ENCODE peak calls at places on chromosomes 16 and 17, in four cellular contexts. One of them, this sample, is unnamed.

GRCh38 chr17:38341035-38341721 is 2.6 kb downstream of the GPR179 start:
- DNase-seq in GM12878: no peak
- DNase-seq in HL-60: no peak
- DNase-seq in K562: no peak
- DNase-seq in this sample: no peak

GRCh38 chr17:75601057-75601987 is 13.7 kb downstream of the MYO15B start:
- DNase-seq in HL-60: no peak
- DNase-seq in K562: peak
- DNase-seq in GM12878: no peak
- DNase-seq in this sample: peak

GRCh38 chr16:89174877-89175276 is 3.3 kb downstream of the CDH15 start:
- DNase-seq in HL-60: no peak
- DNase-seq in GM12878: no peak
- DNase-seq in K562: no peak
- DNase-seq in this sample: no peak

GRCh38 chr17:58320163-58320558 is 8.4 kb downstream of the TSPOAP1 start:
- DNase-seq in HL-60: no peak
- DNase-seq in GM12878: no peak
- DNase-seq in K562: no peak
- DNase-seq in this sample: no peak

GRCh38 chr17:16304832-16305231 is 48.4 kb downstream of the CENPV start:
- DNase-seq in GM12878: no peak
- DNase-seq in K562: no peak
- DNase-seq in HL-60: no peak
- DNase-seq in this sample: no peak

GRCh38 chr17:4444782-4445473 is 11.2 kb downstream of the SPNS3 start:
- DNase-seq in GM12878: no peak
- DNase-seq in K562: no peak
- DNase-seq in HL-60: no peak
- DNase-seq in this sample: no peak

GRCh38 chr17:72977768-72978417 is 114.6 kb downstream of the SLC39A11 start:
- DNase-seq in HL-60: peak
- DNase-seq in GM12878: no peak
- DNase-seq in K562: peak
- DNase-seq in this sample: no peak

GRCh38 chr17:41016578-41017215 is 7.8 kb upstream of the KRTAP3-1 start:
- DNase-seq in GM12878: no peak
- DNase-seq in K562: no peak
- DNase-seq in HL-60: no peak
- DNase-seq in this sample: no peak

GRCh38 chr16:55323637-55324490 is at the start of gene IRX6:
- DNase-seq in GM12878: no peak
- DNase-seq in K562: peak
- DNase-seq in HL-60: no peak
- DNase-seq in this sample: no peak

GRCh38 chr16:78829280-78829679 is 729.8 kb downstream of the WWOX start:
- DNase-seq in GM12878: no peak
- DNase-seq in HL-60: no peak
- DNase-seq in K562: no peak
- DNase-seq in this sample: no peak

GRCh38 chr16:57618306-57619132 is 9.9 kb upstream of the ADGRG1 start:
- DNase-seq in K562: no peak
- DNase-seq in HL-60: no peak
- DNase-seq in GM12878: no peak
- DNase-seq in this sample: no peak

GRCh38 chr17:33021731-33022408 is 30.2 kb downstream of the SPACA3 start:
- DNase-seq in K562: no peak
- DNase-seq in GM12878: no peak
- DNase-seq in HL-60: no peak
- DNase-seq in this sample: no peak

GRCh38 chr16:30567991-30568638 is 3.4 kb downstream of the ZNF688 start:
- DNase-seq in HL-60: peak
- DNase-seq in GM12878: peak
- DNase-seq in K562: no peak
- DNase-seq in this sample: no peak

GRCh38 chr17:1076299-1076981 is 79.5 kb downstream of the TIMM22 start:
- DNase-seq in GM12878: no peak
- DNase-seq in HL-60: no peak
- DNase-seq in K562: no peak
- DNase-seq in this sample: no peak

GRCh38 chr17:4519361-4519788 is 20.7 kb downstream of the SPNS2 start:
- DNase-seq in HL-60: no peak
- DNase-seq in GM12878: no peak
- DNase-seq in K562: no peak
- DNase-seq in this sample: no peak

GRCh38 chr17:17900615-17901520 is 64.1 kb upstream of the SREBF1 start:
- DNase-seq in HL-60: no peak
- DNase-seq in K562: no peak
- DNase-seq in GM12878: no peak
- DNase-seq in this sample: no peak

GRCh38 chr17:42438600-42439567 is 15.8 kb upstream of the CAVIN1 start:
- DNase-seq in K562: no peak
- DNase-seq in HL-60: no peak
- DNase-seq in GM12878: no peak
- DNase-seq in this sample: no peak

GRCh38 chr17:31571124-31571892 is 179.8 kb downstream of the RAB11FIP4 start:
- DNase-seq in GM12878: no peak
- DNase-seq in HL-60: no peak
- DNase-seq in K562: no peak
- DNase-seq in this sample: no peak

GRCh38 chr17:17872468-17873345 is 35.9 kb upstream of the SREBF1 start:
- DNase-seq in HL-60: no peak
- DNase-seq in GM12878: no peak
- DNase-seq in K562: no peak
- DNase-seq in this sample: no peak

GRCh38 chr16:1677339-1677738 is 740 bp upstream of the JPT2 start:
- DNase-seq in GM12878: no peak
- DNase-seq in HL-60: no peak
- DNase-seq in K562: no peak
- DNase-seq in this sample: no peak

GRCh38 chr16:12311887-12312286 is 335.4 kb downstream of the SNX29 start:
- DNase-seq in GM12878: no peak
- DNase-seq in K562: no peak
- DNase-seq in HL-60: peak
- DNase-seq in this sample: no peak

GRCh38 chr16:70700101-70701020 is 14.5 kb upstream of the MTSS2 start:
- DNase-seq in K562: no peak
- DNase-seq in HL-60: no peak
- DNase-seq in GM12878: no peak
- DNase-seq in this sample: no peak

GRCh38 chr17:15343749-15344148 is 2.4 kb upstream of the TEKT3 start:
- DNase-seq in GM12878: no peak
- DNase-seq in K562: no peak
- DNase-seq in HL-60: no peak
- DNase-seq in this sample: no peak

GRCh38 chr16:30842971-30843370 is 50.9 kb downstream of the BCL7C start:
- DNase-seq in GM12878: no peak
- DNase-seq in K562: no peak
- DNase-seq in HL-60: no peak
- DNase-seq in this sample: no peak

GRCh38 chr17:57294629-57295501 is 38.5 kb downstream of the MSI2 start:
- DNase-seq in GM12878: no peak
- DNase-seq in K562: peak
- DNase-seq in HL-60: no peak
- DNase-seq in this sample: no peak

GRCh38 chr17:59371426-59372099 is 40.1 kb downstream of the YPEL2 start:
- DNase-seq in K562: no peak
- DNase-seq in GM12878: no peak
- DNase-seq in HL-60: no peak
- DNase-seq in this sample: no peak

GRCh38 chr17:43384476-43384862 is 14.3 kb upstream of the ARL4D start:
- DNase-seq in GM12878: no peak
- DNase-seq in HL-60: no peak
- DNase-seq in K562: no peak
- DNase-seq in this sample: no peak

GRCh38 chr16:78227855-78228254 is 128.4 kb downstream of the WWOX start:
- DNase-seq in K562: no peak
- DNase-seq in HL-60: no peak
- DNase-seq in GM12878: no peak
- DNase-seq in this sample: no peak

GRCh38 chr17:37490638-37491614 is 1.2 kb downstream of the DUSP14 start:
- DNase-seq in HL-60: peak
- DNase-seq in GM12878: no peak
- DNase-seq in K562: peak
- DNase-seq in this sample: no peak

GRCh38 chr17:47066095-47066494 is 87.0 kb upstream of the RPRML start:
- DNase-seq in K562: peak
- DNase-seq in GM12878: no peak
- DNase-seq in HL-60: no peak
- DNase-seq in this sample: no peak

GRCh38 chr16:17266606-17267313 is 204.0 kb downstream of the XYLT1 start:
- DNase-seq in HL-60: no peak
- DNase-seq in K562: no peak
- DNase-seq in GM12878: no peak
- DNase-seq in this sample: no peak

GRCh38 chr17:13619462-13619861 is 17.7 kb upstream of the HS3ST3A1 start:
- DNase-seq in GM12878: no peak
- DNase-seq in HL-60: no peak
- DNase-seq in K562: no peak
- DNase-seq in this sample: no peak

GRCh38 chr17:31550389-31551056 is 159.0 kb downstream of the RAB11FIP4 start:
- DNase-seq in HL-60: no peak
- DNase-seq in K562: no peak
- DNase-seq in GM12878: no peak
- DNase-seq in this sample: no peak

GRCh38 chr16:1993731-1994131 is 4.0 kb downstream of the SYNGR3 start:
- DNase-seq in K562: no peak
- DNase-seq in GM12878: no peak
- DNase-seq in HL-60: no peak
- DNase-seq in this sample: no peak

GRCh38 chr17:32386844-32387243 is 36.9 kb downstream of the ZNF207 start:
- DNase-seq in K562: no peak
- DNase-seq in GM12878: no peak
- DNase-seq in HL-60: no peak
- DNase-seq in this sample: no peak

GRCh38 chr17:27415090-27415795 is 41.0 kb upstream of the KSR1 start:
- DNase-seq in HL-60: no peak
- DNase-seq in GM12878: no peak
- DNase-seq in K562: peak
- DNase-seq in this sample: no peak

GRCh38 chr17:37516131-37516561 is 26.5 kb downstream of the DUSP14 start:
- DNase-seq in HL-60: no peak
- DNase-seq in GM12878: no peak
- DNase-seq in K562: no peak
- DNase-seq in this sample: no peak

GRCh38 chr17:74567397-74567796 is at the start of gene CD300H:
- DNase-seq in K562: no peak
- DNase-seq in HL-60: no peak
- DNase-seq in GM12878: no peak
- DNase-seq in this sample: no peak
- TF ChIP-seq SPI1 in K562: no peak
- TF ChIP-seq SPI1 in HL-60: peak
- TF ChIP-seq SPI1 in GM12878: no peak
- TF ChIP-seq SPI1 in this sample: no peak

GRCh38 chr16:50591800-50592771 is 43.9 kb downstream of the NKD1 start:
- DNase-seq in K562: no peak
- DNase-seq in GM12878: no peak
- DNase-seq in HL-60: no peak
- DNase-seq in this sample: no peak
- TF ChIP-seq SPI1 in K562: no peak
- TF ChIP-seq SPI1 in GM12878: no peak
- TF ChIP-seq SPI1 in HL-60: no peak
- TF ChIP-seq SPI1 in this sample: no peak

DNA sequence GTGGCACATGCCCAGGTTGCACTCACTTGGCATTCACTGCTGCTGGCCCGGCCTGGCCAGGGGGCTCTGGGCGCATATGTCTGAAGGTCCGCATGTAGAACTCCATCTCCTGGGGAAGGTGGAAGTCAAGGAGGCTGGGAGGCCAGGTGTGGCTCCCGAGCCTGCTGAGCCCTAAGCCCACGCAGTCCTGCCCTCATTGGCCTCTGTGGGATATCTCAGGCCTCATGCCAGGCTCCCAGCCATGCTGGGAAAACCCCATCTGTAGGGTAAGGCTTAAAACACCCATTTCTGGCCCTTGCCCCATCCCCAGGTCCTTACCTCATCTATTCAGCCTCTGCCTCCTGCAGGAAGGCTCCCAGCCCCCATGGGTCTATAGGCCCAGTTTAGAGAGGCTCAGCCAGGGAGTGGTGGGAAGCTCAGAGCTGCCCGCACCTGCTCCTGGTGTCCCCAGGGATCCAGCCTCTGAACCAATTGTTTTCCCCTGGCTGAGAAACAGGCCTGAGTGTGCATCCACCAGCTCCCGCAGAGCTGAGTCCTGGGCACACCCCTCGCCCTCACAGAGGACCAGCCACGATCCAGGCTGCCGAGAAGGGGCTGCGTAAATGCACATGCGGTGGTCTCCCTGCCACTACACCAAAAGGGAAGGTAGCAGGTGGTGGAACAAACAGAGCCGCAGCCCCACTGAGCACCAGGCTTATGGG is 2.3 kb upstream of the TPPP3 start:
- DNase-seq in GM12878: no peak
- DNase-seq in K562: no peak
- DNase-seq in HL-60: no peak
- DNase-seq in this sample: no peak
- TF ChIP-seq SPI1 in GM12878: no peak
- TF ChIP-seq SPI1 in K562: no peak
- TF ChIP-seq SPI1 in HL-60: no peak
- TF ChIP-seq SPI1 in this sample: no peak

GRCh38 chr16:24272379-24272778 is 16.2 kb downstream of the CACNG3 start:
- DNase-seq in GM12878: no peak
- DNase-seq in HL-60: no peak
- DNase-seq in K562: no peak
- DNase-seq in this sample: no peak

GRCh38 chr16:24270721-24271120 is 14.6 kb downstream of the CACNG3 start:
- DNase-seq in HL-60: no peak
- DNase-seq in K562: no peak
- DNase-seq in GM12878: no peak
- DNase-seq in this sample: no peak

GRCh38 chr16:24275413-24275812 is 19.3 kb downstream of the CACNG3 start:
- DNase-seq in K562: no peak
- DNase-seq in GM12878: no peak
- DNase-seq in HL-60: no peak
- DNase-seq in this sample: no peak

DNA sequence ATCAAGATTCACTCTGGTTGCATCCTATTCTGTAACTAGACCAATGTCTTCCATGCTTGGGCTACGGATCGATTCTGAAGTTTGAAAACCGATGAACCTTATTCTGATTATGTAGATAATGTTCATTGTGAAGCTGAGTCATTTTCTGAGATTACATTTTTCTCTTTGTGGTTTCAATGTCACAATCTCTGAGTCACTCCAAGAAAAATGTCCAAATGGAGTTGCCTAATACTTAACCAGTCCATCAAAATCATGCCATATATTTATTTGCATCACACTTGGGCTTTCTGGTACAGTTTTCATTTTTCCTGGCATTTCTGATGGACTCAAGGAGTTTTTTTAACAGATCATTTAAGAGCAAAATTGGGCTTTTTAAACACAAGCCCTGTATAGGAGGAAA is 17.4 kb downstream of the CACNG3 start:
- DNase-seq in HL-60: peak
- DNase-seq in K562: no peak
- DNase-seq in GM12878: no peak
- DNase-seq in this sample: no peak
- TF ChIP-seq SPI1 in HL-60: no peak
- TF ChIP-seq SPI1 in K562: no peak
- TF ChIP-seq SPI1 in GM12878: no peak
- TF ChIP-seq SPI1 in this sample: no peak

GRCh38 chr16:7227193-7227825 is 105.3 kb upstream of the RBFOX1 start:
- DNase-seq in GM12878: no peak
- DNase-seq in K562: no peak
- DNase-seq in HL-60: no peak
- DNase-seq in this sample: no peak
- TF ChIP-seq SPI1 in GM12878: no peak
- TF ChIP-seq SPI1 in K562: no peak
- TF ChIP-seq SPI1 in HL-60: no peak
- TF ChIP-seq SPI1 in this sample: no peak